ENCODE peak calls at places on chromosomes 7 and 10, in seven cellular contexts. I is IMR-90, F is AG10803, Y is GM13977, R is endodermal cell, U is cardiac fibroblast, N is endothelial cell. K is an unnamed sample.

GRCh38 chr10:68175954-68176353 is 56.0 kb downstream of the ATOH7 start:
- DNase-seq in R (no peak), Y (no peak), I (no peak), U (peak), F (peak), N (no peak), K (no peak)

GRCh38 chr10:8790390-8790789 is 735.9 kb downstream of the GATA3 start:
- DNase-seq in N (no peak), F (no peak), R (no peak), Y (no peak), I (no peak), U (no peak), K (no peak)

GRCh38 chr7:155705656-155706360 is 61.3 kb downstream of the RBM33 start:
- DNase-seq in I (no peak), R (no peak), F (no peak), Y (no peak), N (no peak), U (no peak), K (no peak)

GRCh38 chr10:92914478-92915066 is 66.3 kb downstream of the EXOC6 start:
- DNase-seq in I (peak), R (peak), U (peak), N (peak), F (peak), Y (peak), K (peak)

GRCh38 chr10:77605466-77605865 is 32.1 kb downstream of the KCNMA1 start:
- DNase-seq in R (peak), N (peak), I (no peak), U (no peak), Y (no peak), F (peak), K (no peak)

GRCh38 chr7:117750612-117751563 is 122.4 kb downstream of the CTTNBP2 start:
- DNase-seq in R (no peak), U (peak), I (peak), N (no peak), F (peak), Y (peak), K (no peak)

GRCh38 chr7:30908681-30909080 is 3.0 kb upstream of the AQP1 start:
- DNase-seq in R (peak), N (peak), F (no peak), U (no peak), I (no peak), Y (peak), K (no peak)

GRCh38 chr10:124568858-124569622 is 107.4 kb downstream of the LHPP start:
- DNase-seq in Y (no peak), F (no peak), U (no peak), I (no peak), R (no peak), N (no peak), K (no peak)

GRCh38 chr10:32378371-32379301 is 31.7 kb upstream of the EPC1 start:
- DNase-seq in U (peak), F (peak), N (peak), I (peak), R (peak), Y (peak), K (peak)

GRCh38 chr7:128811631-128812430 is 18.4 kb upstream of the FLNC start:
- DNase-seq in R (no peak), U (no peak), Y (no peak), I (no peak), F (no peak), N (no peak), K (no peak)

GRCh38 chr7:78435355-78435754 is 636.8 kb downstream of the PHTF2 start:
- DNase-seq in F (peak), N (no peak), I (no peak), U (peak), Y (no peak), R (no peak), K (no peak)

GRCh38 chr7:41010967-41011366 is 691.9 kb downstream of the INHBA start:
- DNase-seq in I (no peak), U (peak), Y (no peak), F (peak), R (no peak), N (peak), K (no peak)

GRCh38 chr7:121337398-121337797 is 8.6 kb downstream of the WNT16 start:
- DNase-seq in F (peak), Y (peak), R (no peak), N (no peak), I (no peak), U (peak), K (peak)

GRCh38 chr10:31615129-31615528 is 296.1 kb downstream of the ZEB1 start:
- DNase-seq in U (no peak), I (no peak), Y (no peak), R (no peak), F (no peak), N (no peak), K (no peak)

GRCh38 chr10:80462986-80463741 is 9.1 kb downstream of the TSPAN14 start:
- DNase-seq in U (peak), N (no peak), R (no peak), F (peak), I (peak), Y (no peak), K (no peak)

GRCh38 chr10:5975641-5976473 is 1.5 kb downstream of the IL15RA start:
- DNase-seq in U (peak), N (no peak), F (peak), I (peak), Y (peak), R (no peak), K (no peak)

GRCh38 chr7:44257618-44258422 is 57.0 kb downstream of the YKT6 start:
- DNase-seq in R (no peak), N (peak), Y (peak), F (peak), U (peak), I (peak), K (peak)

GRCh38 chr7:83038787-83039186 is 123.9 kb downstream of the PCLO start:
- DNase-seq in I (no peak), U (no peak), R (no peak), F (no peak), N (no peak), Y (no peak), K (no peak)

GRCh38 chr10:119273413-119273812 is 66.0 kb downstream of the GRK5 start:
- DNase-seq in U (no peak), F (no peak), I (no peak), R (no peak), Y (no peak), N (no peak), K (no peak)

GRCh38 chr10:42939237-42939636 is 137.6 kb upstream of the RET start:
- DNase-seq in U (no peak), I (no peak), Y (no peak), R (no peak), N (no peak), F (no peak), K (no peak)

GRCh38 chr7:111517441-111518037 is 44.8 kb downstream of the IMMP2L start:
- DNase-seq in Y (no peak), F (no peak), N (no peak), U (peak), R (no peak), I (no peak), K (peak)

GRCh38 chr10:27746364-27747095 is 911 bp upstream of the MKX start:
- DNase-seq in U (peak), N (peak), R (peak), F (no peak), I (no peak), Y (no peak), K (no peak)

GRCh38 chr10:27540672-27541071 is 36.6 kb downstream of the RAB18 start:
- DNase-seq in F (no peak), N (no peak), Y (no peak), R (no peak), I (no peak), U (no peak), K (no peak)

GRCh38 chr10:57979466-57979865 is 288.2 kb downstream of the IPMK start:
- DNase-seq in I (no peak), R (no peak), F (peak), Y (no peak), N (no peak), U (peak), K (peak)

DNA sequence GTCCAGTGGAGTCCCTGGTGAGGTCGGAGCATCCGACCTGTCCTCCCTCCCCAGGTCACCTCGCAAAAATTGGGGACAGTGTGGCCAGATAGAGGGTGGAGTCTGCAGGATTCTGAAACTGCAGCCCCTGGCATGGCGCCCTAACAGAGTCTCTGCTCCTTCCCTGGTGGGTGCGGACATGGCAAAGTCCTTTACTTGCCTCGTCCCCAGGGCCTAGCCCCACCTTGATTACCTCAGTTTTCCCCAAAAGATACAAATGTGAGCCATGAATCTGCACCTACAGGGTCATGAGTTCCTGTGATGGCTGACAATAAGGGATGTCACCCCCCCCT is 47.7 kb downstream of the NPVF start:
- DNase-seq in F (no peak), I (no peak), N (no peak), Y (no peak), R (no peak), U (no peak), K (no peak)
- TF ChIP-seq CTCF in F (no peak), I (no peak), N (peak), Y (no peak), R (no peak), U (no peak), K (no peak)

DNA sequence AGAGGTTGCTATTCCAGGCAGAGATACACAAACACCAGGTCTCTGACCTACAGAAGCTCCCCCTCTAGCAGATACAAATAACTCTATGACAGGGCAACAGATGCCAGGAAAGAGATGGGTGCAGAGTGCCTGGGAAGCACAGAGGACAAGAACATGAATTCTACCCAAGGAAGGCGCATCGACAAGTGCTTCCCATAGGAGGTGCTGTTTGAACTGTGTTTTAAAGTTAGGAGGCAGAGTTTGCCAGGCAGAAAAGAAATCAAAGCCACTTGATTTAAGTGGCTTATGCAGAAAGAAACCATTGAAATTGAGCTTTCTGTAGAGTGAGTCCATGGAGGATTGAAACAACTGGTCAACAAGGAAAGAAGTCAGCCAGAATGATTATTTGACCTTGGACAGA is 35.3 kb upstream of the EGR2 start:
- DNase-seq in I (peak), F (no peak), U (peak), R (peak), N (no peak), Y (no peak), K (no peak)
- TF ChIP-seq CTCF in I (peak), F (no peak), U (peak), R (peak), N (peak), Y (peak), K (no peak)

DNA sequence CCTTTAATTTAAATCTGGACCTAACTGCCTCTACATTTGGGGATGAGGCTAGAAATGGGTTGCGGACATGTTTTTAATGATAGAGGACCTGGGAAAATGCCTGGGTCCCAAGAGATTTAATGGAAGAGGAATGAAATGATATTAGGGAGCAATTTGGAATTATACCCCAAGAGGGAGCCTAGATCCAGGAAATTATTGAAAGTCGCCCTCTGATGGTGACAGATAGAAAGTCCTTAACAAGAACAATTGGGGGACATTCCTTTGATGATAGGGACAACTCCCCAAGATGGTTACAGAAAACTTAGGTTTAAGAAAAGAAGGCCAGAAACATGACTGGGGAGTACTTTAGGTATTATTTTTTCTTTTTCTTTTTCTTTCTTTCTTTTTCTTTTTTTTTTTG is 9.5 kb upstream of the TSGA13 start:
- DNase-seq in R (no peak), N (no peak), I (peak), F (peak), U (peak), Y (peak), K (peak)
- TF ChIP-seq CTCF in R (peak), N (no peak), I (peak), F (peak), U (peak), Y (peak), K (peak)

GRCh38 chr10:13827418-13827817 is 240.7 kb downstream of the PRPF18 start:
- DNase-seq in I (peak), Y (no peak), N (no peak), U (no peak), F (no peak), R (no peak), K (no peak)

GRCh38 chr10:13829790-13830189 is 243.0 kb downstream of the PRPF18 start:
- DNase-seq in U (no peak), N (no peak), R (no peak), F (no peak), Y (no peak), I (no peak), K (no peak)

GRCh38 chr10:13834581-13835286 is 248.0 kb downstream of the PRPF18 start:
- DNase-seq in U (peak), R (peak), F (no peak), Y (no peak), N (no peak), I (peak), K (no peak)

GRCh38 chr10:13831711-13832110 is 244.9 kb downstream of the PRPF18 start:
- DNase-seq in U (no peak), N (peak), Y (peak), F (no peak), I (no peak), R (no peak), K (no peak)

DNA sequence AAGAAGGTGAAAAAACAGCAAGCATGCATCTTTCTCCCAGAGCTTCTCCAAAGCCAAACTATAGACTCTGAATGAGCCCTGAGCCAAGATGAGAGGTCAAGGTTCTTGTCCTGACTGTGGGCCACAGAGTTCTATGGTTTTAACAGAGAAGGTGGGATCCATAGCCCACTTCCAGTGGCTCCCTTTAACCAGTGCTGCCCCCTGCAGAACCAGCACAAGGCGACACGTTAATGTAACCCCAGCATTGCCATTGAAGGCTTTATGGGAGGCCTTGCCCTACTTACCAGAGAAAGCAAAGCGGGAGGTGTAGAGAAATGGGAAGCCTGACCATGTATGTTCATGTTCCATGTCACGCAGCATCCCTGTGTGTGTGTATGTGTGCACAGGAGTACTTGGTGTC is 243.6 kb downstream of the PRPF18 start:
- DNase-seq in R (peak), N (no peak), F (no peak), I (no peak), U (no peak), Y (no peak), K (no peak)
- TF ChIP-seq CTCF in R (peak), N (peak), F (no peak), I (no peak), U (no peak), Y (peak), K (no peak)

DNA sequence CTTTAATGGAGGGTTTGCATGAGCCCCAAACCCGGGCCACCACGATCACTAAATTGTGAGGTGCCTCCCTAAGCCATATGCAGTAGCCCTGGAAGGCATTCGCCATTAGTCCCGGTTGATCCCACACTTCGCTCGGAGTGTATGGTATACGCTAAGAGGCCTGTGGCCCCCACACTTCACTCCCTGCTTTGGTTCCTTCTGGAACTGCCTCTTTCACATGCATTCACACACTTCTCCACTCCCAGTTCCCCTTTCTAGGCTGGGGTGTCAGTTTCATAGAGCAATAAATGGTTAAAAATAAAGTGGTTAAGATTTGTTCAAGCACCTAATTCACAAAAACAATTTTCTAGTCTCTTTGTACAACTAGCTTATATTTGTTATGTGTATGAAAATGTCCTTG is 212.1 kb upstream of the KCND2 start:
- DNase-seq in Y (no peak), N (no peak), U (no peak), R (no peak), I (no peak), F (no peak), K (no peak)
- TF ChIP-seq CTCF in Y (no peak), N (no peak), U (no peak), R (no peak), I (no peak), F (no peak), K (no peak)

GRCh38 chr7:91264083-91264923 is at the start of gene FZD1:
- DNase-seq in I (peak), N (peak), F (peak), U (peak), R (peak), Y (peak), K (peak)
- TF ChIP-seq CTCF in I (no peak), N (no peak), F (no peak), U (no peak), R (peak), Y (no peak), K (no peak)

DNA sequence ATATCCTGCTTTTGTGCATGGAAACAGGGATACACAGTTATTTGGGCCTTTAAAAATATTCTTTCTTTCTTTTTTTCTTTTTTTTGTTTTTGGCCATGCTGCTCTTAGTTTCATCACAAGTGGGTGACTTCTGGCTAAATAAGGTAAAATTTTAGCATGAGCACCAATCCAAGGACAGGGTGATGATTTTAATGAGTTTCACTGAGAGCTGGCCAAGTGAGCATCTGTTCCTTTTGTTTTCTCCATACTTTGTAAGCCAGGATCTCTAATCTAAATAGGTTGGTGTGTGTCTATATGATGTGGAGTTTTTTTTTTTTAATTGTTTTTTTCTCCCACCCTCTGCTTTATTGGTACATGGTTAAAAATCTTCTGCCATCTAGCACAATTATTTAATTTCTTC is 106.8 kb downstream of the POLL start:
- DNase-seq in I (no peak), R (no peak), F (no peak), U (no peak), N (no peak), Y (no peak), K (no peak)
- TF ChIP-seq CTCF in I (no peak), R (no peak), F (no peak), U (no peak), N (no peak), Y (no peak), K (no peak)

GRCh38 chr7:132580717-132581285 is 4.5 kb upstream of the PLXNA4 start:
- DNase-seq in R (peak), Y (peak), I (peak), F (peak), U (peak), N (peak), K (peak)
- TF ChIP-seq CTCF in R (peak), Y (peak), I (peak), F (peak), U (peak), N (peak), K (peak)